ENCODE peak calls at places on chromosomes 16 and 17, in seven cellular contexts. A is testis; I is stimulated activated CD4-positive, alpha-beta T cell treated with anti-CD3 and anti-CD28 coated beads, TNF-alpha, amount 100 ng/mL, for 4 hours; W is NCI-H1105; Q is progenitor cell of endocrine pancreas; K is activated CD4-positive, alpha-beta T cell treated with anti-CD3 and anti-CD28 coated beads, Interleukin-2, amount 50 U/mL, for 24 hours; E is IMR-90. R is an unnamed sample.

GRCh38 chr17:72287586-72287985 is 166.8 kb downstream of the SOX9 start:
- DNase-seq in E (no peak), A (no peak), Q (no peak), K (no peak), I (no peak), W (peak), R (no peak)

GRCh38 chr16:69477546-69477945 is 53.1 kb downstream of the CYB5B start:
- DNase-seq in Q (no peak), I (no peak), A (no peak), W (no peak), E (peak), K (no peak), R (no peak)

GRCh38 chr17:62787358-62787757 is 20.8 kb downstream of the MARCHF10 start:
- DNase-seq in E (peak), Q (no peak), A (no peak), W (no peak), I (no peak), K (no peak), R (no peak)

GRCh38 chr17:79261361-79262072 is 186.9 kb downstream of the ENGASE start:
- DNase-seq in E (no peak), W (no peak), Q (no peak), K (no peak), A (no peak), I (no peak), R (no peak)

GRCh38 chr17:70767102-70767701 is 597.9 kb downstream of the KCNJ2 start:
- DNase-seq in I (no peak), A (no peak), W (peak), E (peak), Q (no peak), K (no peak), R (no peak)

GRCh38 chr17:32492648-32493289 is 6.0 kb downstream of the CDK5R1 start:
- DNase-seq in A (no peak), W (no peak), Q (no peak), E (no peak), I (no peak), K (no peak), R (no peak)

GRCh38 chr16:85649411-85649977 is 36.4 kb downstream of the GSE1 start:
- DNase-seq in A (no peak), K (no peak), W (peak), Q (no peak), E (no peak), I (no peak), R (no peak)

GRCh38 chr17:12631076-12631475 is 34.6 kb upstream of the MYOCD start:
- DNase-seq in K (no peak), A (no peak), W (no peak), E (peak), I (no peak), Q (no peak), R (no peak)

GRCh38 chr17:49707246-49707607 is 537 bp downstream of the SLC35B1 start:
- DNase-seq in W (no peak), K (no peak), Q (no peak), E (no peak), I (no peak), A (no peak), R (no peak)

GRCh38 chr17:57402691-57403090 is 146.4 kb downstream of the MSI2 start:
- DNase-seq in E (no peak), Q (no peak), I (no peak), K (no peak), A (no peak), W (no peak), R (no peak)

GRCh38 chr16:66386629-66387622 is 20.4 kb downstream of the CDH5 start:
- DNase-seq in E (no peak), I (no peak), A (peak), K (no peak), W (no peak), Q (no peak), R (no peak)

GRCh38 chr17:67293251-67294203 is 48.5 kb upstream of the HELZ start:
- DNase-seq in E (peak), I (peak), A (peak), W (no peak), K (peak), Q (peak), R (peak)

GRCh38 chr16:51155901-51156810 is 5.1 kb upstream of the SALL1 start:
- DNase-seq in I (no peak), A (no peak), Q (peak), E (peak), W (no peak), K (no peak), R (no peak)

GRCh38 chr17:30271102-30271501 is 20.6 kb downstream of the BLMH start:
- DNase-seq in W (no peak), I (no peak), K (no peak), Q (no peak), E (peak), A (no peak), R (no peak)

GRCh38 chr16:75238853-75239371 is 12.5 kb downstream of the BCAR1 start:
- DNase-seq in Q (no peak), K (no peak), I (no peak), A (no peak), E (no peak), W (no peak), R (no peak)

GRCh38 chr17:4665027-4665426 is 23.5 kb upstream of the ALOX15 start:
- DNase-seq in Q (no peak), E (no peak), W (no peak), K (no peak), I (no peak), A (no peak), R (no peak)

GRCh38 chr16:81505011-81505660 is 60.5 kb downstream of the CMIP start:
- DNase-seq in E (no peak), W (no peak), K (no peak), Q (no peak), A (peak), I (no peak), R (no peak)

GRCh38 chr17:48478224-48479013 is 48.4 kb upstream of the SKAP1 start:
- DNase-seq in A (no peak), E (no peak), I (no peak), K (no peak), Q (no peak), W (no peak), R (no peak)

GRCh38 chr17:14125518-14126125 is 56.3 kb downstream of the COX10 start:
- DNase-seq in I (no peak), A (no peak), Q (no peak), K (no peak), E (no peak), W (no peak), R (no peak)

GRCh38 chr17:34637548-34638525 is 58.5 kb downstream of the TMEM132E start:
- DNase-seq in E (peak), K (peak), I (peak), A (peak), Q (peak), W (peak), R (peak)

GRCh38 chr16:5060073-5060641 is 5.6 kb downstream of the C16orf89 start:
- DNase-seq in Q (no peak), W (no peak), I (no peak), A (no peak), K (no peak), E (no peak), R (no peak)

GRCh38 chr16:4323071-4323844 is 7.4 kb downstream of the GLIS2 start:
- DNase-seq in I (no peak), W (no peak), Q (no peak), K (no peak), A (no peak), E (no peak), R (no peak)

GRCh38 chr17:4782652-4783051 is 3.5 kb downstream of the VMO1 start:
- DNase-seq in K (no peak), E (no peak), W (no peak), Q (no peak), A (peak), I (no peak), R (no peak)

GRCh38 chr17:28942925-28943324 is 8.4 kb downstream of the PHF12 start:
- DNase-seq in A (no peak), W (no peak), K (no peak), Q (no peak), I (no peak), E (no peak), R (no peak)

GRCh38 chr17:41654134-41654907 is 29.9 kb upstream of the KRT17 start:
- DNase-seq in Q (peak), E (no peak), W (peak), A (no peak), K (no peak), I (no peak), R (no peak)

GRCh38 chr17:79089720-79090502 is 15.3 kb downstream of the ENGASE start:
- DNase-seq in K (no peak), I (no peak), Q (no peak), W (no peak), A (no peak), E (no peak), R (no peak)

GRCh38 chr17:69609495-69610315 is 195.2 kb downstream of the MAP2K6 start:
- DNase-seq in I (no peak), E (peak), Q (no peak), K (no peak), W (no peak), A (peak), R (no peak)

GRCh38 chr16:64051826-64052225 is 1070.0 kb downstream of the CDH11 start:
- DNase-seq in E (no peak), W (no peak), K (no peak), A (no peak), I (no peak), Q (no peak), R (no peak)

GRCh38 chr17:30524847-30525246 is 47.6 kb downstream of the GOSR1 start:
- DNase-seq in K (no peak), E (peak), Q (no peak), W (no peak), I (no peak), A (no peak), R (no peak)

GRCh38 chr17:13337864-13338371 is 263.8 kb downstream of the HS3ST3A1 start:
- DNase-seq in A (peak), Q (no peak), E (peak), W (peak), K (no peak), I (no peak), R (no peak)

GRCh38 chr17:72515291-72516065 is 394.7 kb downstream of the SOX9 start:
- DNase-seq in Q (no peak), I (no peak), K (no peak), W (no peak), A (peak), E (peak), R (no peak)

GRCh38 chr16:88264641-88265285 is 118.0 kb upstream of the ZNF469 start:
- DNase-seq in E (peak), W (no peak), Q (no peak), A (peak), K (peak), I (peak), R (peak)